ENCODE peak calls at places on chromosomes 13 and 19, in six cellular contexts. One of them, this sample, is unnamed.

GRCh38 chr19:7355871-7356270 is 7.1 kb downstream of the ARHGEF18 start:
- DNase-seq in thoracic aorta: no peak
- DNase-seq in hepatocyte: no peak
- DNase-seq in fibroblast of lung: no peak
- DNase-seq in heart right ventricle: no peak
- DNase-seq in left lung: no peak
- DNase-seq in this sample: no peak

GRCh38 chr13:59680429-59681024 is 483.2 kb downstream of the DIAPH3 start:
- DNase-seq in hepatocyte: no peak
- DNase-seq in fibroblast of lung: peak; percentile 14
- DNase-seq in thoracic aorta: no peak
- DNase-seq in left lung: no peak
- DNase-seq in heart right ventricle: no peak
- DNase-seq in this sample: no peak

GRCh38 chr19:41407271-41407670 is 9.7 kb downstream of the BCKDHA start:
- DNase-seq in heart right ventricle: no peak
- DNase-seq in left lung: no peak
- DNase-seq in fibroblast of lung: peak; percentile 44
- DNase-seq in thoracic aorta: no peak
- DNase-seq in hepatocyte: no peak
- DNase-seq in this sample: no peak

GRCh38 chr13:105139380-105140285 is 1395.8 kb downstream of the EFNB2 start:
- DNase-seq in hepatocyte: no peak
- DNase-seq in thoracic aorta: no peak
- DNase-seq in heart right ventricle: peak; percentile 19
- DNase-seq in fibroblast of lung: peak; percentile 6
- DNase-seq in left lung: peak; percentile 66
- DNase-seq in this sample: peak; percentile 74

GRCh38 chr19:19460761-19461265 is 54.5 kb downstream of the TSSK6 start:
- DNase-seq in fibroblast of lung: no peak
- DNase-seq in thoracic aorta: no peak
- DNase-seq in heart right ventricle: peak; percentile 73
- DNase-seq in hepatocyte: no peak
- DNase-seq in left lung: peak; percentile 71
- DNase-seq in this sample: peak; percentile 64

GRCh38 chr19:33758541-33759013 is 38.1 kb upstream of the KCTD15 start:
- DNase-seq in left lung: peak; percentile 63
- DNase-seq in fibroblast of lung: peak; percentile 25
- DNase-seq in thoracic aorta: no peak
- DNase-seq in hepatocyte: no peak
- DNase-seq in heart right ventricle: no peak
- DNase-seq in this sample: no peak

GRCh38 chr13:98173431-98173921 is 3.6 kb downstream of the RNF113B start:
- DNase-seq in left lung: no peak
- DNase-seq in thoracic aorta: no peak
- DNase-seq in hepatocyte: peak; percentile 23
- DNase-seq in fibroblast of lung: peak; percentile 100
- DNase-seq in heart right ventricle: no peak
- DNase-seq in this sample: no peak

GRCh38 chr13:33571618-33572017 is 246.3 kb upstream of the RFC3 start:
- DNase-seq in left lung: no peak
- DNase-seq in thoracic aorta: no peak
- DNase-seq in hepatocyte: no peak
- DNase-seq in fibroblast of lung: no peak
- DNase-seq in heart right ventricle: no peak
- DNase-seq in this sample: no peak

GRCh38 chr13:99991806-99992242 is 10.2 kb downstream of the ZIC2 start:
- DNase-seq in hepatocyte: no peak
- DNase-seq in thoracic aorta: no peak
- DNase-seq in heart right ventricle: no peak
- DNase-seq in fibroblast of lung: no peak
- DNase-seq in left lung: no peak
- DNase-seq in this sample: no peak

GRCh38 chr19:1244693-1245451 is 3.3 kb downstream of the ATP5F1D start:
- DNase-seq in fibroblast of lung: no peak
- DNase-seq in thoracic aorta: no peak
- DNase-seq in hepatocyte: peak; percentile 62
- DNase-seq in heart right ventricle: peak; percentile 76
- DNase-seq in left lung: peak; percentile 80
- DNase-seq in this sample: no peak

GRCh38 chr13:52600666-52601065 is 41.6 kb upstream of the HNRNPA1L2 start:
- DNase-seq in heart right ventricle: no peak
- DNase-seq in left lung: no peak
- DNase-seq in hepatocyte: no peak
- DNase-seq in fibroblast of lung: no peak
- DNase-seq in thoracic aorta: no peak
- DNase-seq in this sample: no peak

GRCh38 chr13:48448285-48448962 is 35.5 kb upstream of the LPAR6 start:
- DNase-seq in fibroblast of lung: peak; percentile 25
- DNase-seq in heart right ventricle: no peak
- DNase-seq in left lung: no peak
- DNase-seq in thoracic aorta: no peak
- DNase-seq in hepatocyte: no peak
- DNase-seq in this sample: no peak

GRCh38 chr19:45770192-45771101 is 1.4 kb upstream of the SIX5 start:
- DNase-seq in thoracic aorta: peak; percentile 91
- DNase-seq in heart right ventricle: peak; percentile 96
- DNase-seq in hepatocyte: peak; percentile 97
- DNase-seq in left lung: peak; percentile 95
- DNase-seq in fibroblast of lung: peak; percentile 98
- DNase-seq in this sample: peak; percentile 92

GRCh38 chr13:93080587-93080986 is 146.0 kb upstream of the GPC6 start:
- DNase-seq in heart right ventricle: no peak
- DNase-seq in thoracic aorta: no peak
- DNase-seq in fibroblast of lung: peak; percentile 91
- DNase-seq in left lung: no peak
- DNase-seq in hepatocyte: no peak
- DNase-seq in this sample: no peak

GRCh38 chr19:37994823-37995130 is 87.8 kb downstream of the SIPA1L3 start:
- DNase-seq in heart right ventricle: no peak
- DNase-seq in fibroblast of lung: no peak
- DNase-seq in thoracic aorta: no peak
- DNase-seq in left lung: no peak
- DNase-seq in hepatocyte: no peak
- DNase-seq in this sample: no peak

GRCh38 chr19:36489920-36490415 is 607 bp upstream of the ZNF566 start:
- DNase-seq in thoracic aorta: peak; percentile 49
- DNase-seq in heart right ventricle: no peak
- DNase-seq in hepatocyte: peak; percentile 91
- DNase-seq in fibroblast of lung: peak; percentile 96
- DNase-seq in left lung: peak; percentile 84
- DNase-seq in this sample: peak; percentile 81

GRCh38 chr19:14375055-14375581 is 6.1 kb upstream of the ADGRE5 start:
- DNase-seq in heart right ventricle: peak; percentile 52
- DNase-seq in thoracic aorta: no peak
- DNase-seq in left lung: peak; percentile 80
- DNase-seq in fibroblast of lung: no peak
- DNase-seq in hepatocyte: no peak
- DNase-seq in this sample: peak; percentile 83

GRCh38 chr19:14378890-14379289 is 2.4 kb upstream of the ADGRE5 start:
- DNase-seq in fibroblast of lung: no peak
- DNase-seq in thoracic aorta: no peak
- DNase-seq in left lung: no peak
- DNase-seq in heart right ventricle: no peak
- DNase-seq in hepatocyte: no peak
- DNase-seq in this sample: no peak

GRCh38 chr19:14371321-14371821 is 9.9 kb upstream of the ADGRE5 start:
- DNase-seq in hepatocyte: no peak
- DNase-seq in thoracic aorta: no peak
- DNase-seq in left lung: no peak
- DNase-seq in fibroblast of lung: no peak
- DNase-seq in heart right ventricle: no peak
- DNase-seq in this sample: no peak

GRCh38 chr19:14370169-14370998 is 10.9 kb upstream of the ADGRE5 start:
- DNase-seq in heart right ventricle: no peak
- DNase-seq in fibroblast of lung: no peak
- DNase-seq in hepatocyte: no peak
- DNase-seq in left lung: no peak
- DNase-seq in thoracic aorta: no peak
- DNase-seq in this sample: peak; percentile 76

DNA sequence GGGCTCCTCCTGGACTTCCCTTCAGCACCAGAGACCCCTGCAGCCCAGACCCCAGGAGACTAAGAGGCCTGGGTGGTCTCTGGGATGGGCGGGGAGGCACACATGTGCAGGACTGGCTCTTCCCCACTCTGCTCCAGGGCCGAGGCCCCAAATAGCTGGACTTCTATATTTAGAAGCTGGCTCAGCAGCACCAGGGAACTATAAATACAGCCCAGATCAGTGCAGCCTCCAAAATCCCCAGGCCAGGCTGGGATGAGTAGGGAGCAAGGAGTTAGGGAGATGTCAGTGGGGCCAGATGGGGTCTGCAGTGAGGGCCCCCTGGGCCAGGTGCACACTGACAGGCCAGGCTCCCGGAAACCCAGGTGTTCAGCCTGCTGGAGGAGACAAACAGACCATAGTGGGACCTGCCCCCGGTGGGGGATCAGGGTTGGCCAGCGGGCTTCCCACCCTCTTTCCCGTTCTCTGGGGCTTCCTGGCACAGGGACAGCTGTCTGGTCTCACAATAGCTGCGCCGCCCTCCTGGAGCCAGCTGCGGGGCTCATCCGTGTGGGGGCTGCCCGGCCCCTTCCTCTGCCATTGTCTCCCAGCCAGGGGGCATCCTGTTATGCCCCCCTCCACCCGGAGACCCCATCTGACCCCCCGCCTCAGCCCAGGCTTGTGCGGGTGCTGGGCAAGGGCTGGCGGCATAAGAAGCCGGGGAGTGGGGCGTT is 5.5 kb upstream of the ADGRE5 start:
- DNase-seq in fibroblast of lung: no peak
- DNase-seq in heart right ventricle: peak; percentile 69
- DNase-seq in left lung: no peak
- DNase-seq in hepatocyte: no peak
- DNase-seq in thoracic aorta: no peak
- DNase-seq in this sample: no peak
- H3K4me3 ChIP-seq in fibroblast of lung: no peak overlapping the region
- H3K4me3 ChIP-seq in heart right ventricle: peak overlapping the region; percentile 17
- H3K4me3 ChIP-seq in left lung: no peak overlapping the region
- H3K4me3 ChIP-seq in hepatocyte: no peak overlapping the region
- H3K4me3 ChIP-seq in thoracic aorta: peak overlapping the region; percentile 60
- H3K4me3 ChIP-seq in this sample: peak overlapping the region; percentile 45

DNA sequence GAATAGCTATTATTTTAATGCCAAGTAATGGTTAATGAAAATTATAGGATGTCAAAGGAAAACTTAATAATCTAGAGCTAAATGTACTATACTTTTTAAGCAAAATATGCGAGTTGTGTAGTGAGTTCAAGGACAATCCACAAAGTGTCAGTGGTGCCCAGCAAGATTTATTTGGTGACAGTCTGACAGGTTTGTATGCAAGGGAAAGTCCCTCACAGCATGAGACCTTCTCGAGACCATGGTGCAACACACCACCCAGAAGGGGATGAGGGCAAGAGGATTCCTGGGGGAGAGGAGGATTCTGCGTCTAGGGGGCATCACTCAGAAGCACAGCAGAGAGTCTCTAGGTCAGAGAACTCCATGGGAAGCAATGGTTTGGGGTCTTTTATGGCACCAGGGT is 224.7 kb downstream of the GPC5 start:
- DNase-seq in hepatocyte: no peak
- DNase-seq in left lung: no peak
- DNase-seq in fibroblast of lung: no peak
- DNase-seq in heart right ventricle: no peak
- DNase-seq in thoracic aorta: no peak
- DNase-seq in this sample: no peak
- H3K4me1 ChIP-seq in hepatocyte: no peaks in the 10 kb centered on the region
- H3K4me1 ChIP-seq in left lung: no peaks in the 10 kb centered on the region
- H3K4me1 ChIP-seq in fibroblast of lung: no peaks in the 10 kb centered on the region
- H3K4me1 ChIP-seq in heart right ventricle: no peaks in the 10 kb centered on the region
- H3K4me1 ChIP-seq in thoracic aorta: no peaks in the 10 kb centered on the region
- H3K4me1 ChIP-seq in this sample: no peaks in the 10 kb centered on the region

GRCh38 chr19:3434630-3435553 is 45.4 kb downstream of the SMIM24 start:
- DNase-seq in heart right ventricle: peak; percentile 97
- DNase-seq in thoracic aorta: peak; percentile 91
- DNase-seq in hepatocyte: peak; percentile 99
- DNase-seq in left lung: peak; percentile 96
- DNase-seq in fibroblast of lung: peak; percentile 94
- DNase-seq in this sample: peak; percentile 97

GRCh38 chr19:3431760-3432397 is 48.4 kb downstream of the SMIM24 start:
- DNase-seq in left lung: no peak
- DNase-seq in hepatocyte: no peak
- DNase-seq in thoracic aorta: no peak
- DNase-seq in fibroblast of lung: no peak
- DNase-seq in heart right ventricle: no peak
- DNase-seq in this sample: no peak

GRCh38 chr19:3433805-3434540 is 46.4 kb downstream of the SMIM24 start:
- DNase-seq in left lung: no peak
- DNase-seq in heart right ventricle: no peak
- DNase-seq in fibroblast of lung: no peak
- DNase-seq in hepatocyte: no peak
- DNase-seq in thoracic aorta: no peak
- DNase-seq in this sample: no peak

DNA sequence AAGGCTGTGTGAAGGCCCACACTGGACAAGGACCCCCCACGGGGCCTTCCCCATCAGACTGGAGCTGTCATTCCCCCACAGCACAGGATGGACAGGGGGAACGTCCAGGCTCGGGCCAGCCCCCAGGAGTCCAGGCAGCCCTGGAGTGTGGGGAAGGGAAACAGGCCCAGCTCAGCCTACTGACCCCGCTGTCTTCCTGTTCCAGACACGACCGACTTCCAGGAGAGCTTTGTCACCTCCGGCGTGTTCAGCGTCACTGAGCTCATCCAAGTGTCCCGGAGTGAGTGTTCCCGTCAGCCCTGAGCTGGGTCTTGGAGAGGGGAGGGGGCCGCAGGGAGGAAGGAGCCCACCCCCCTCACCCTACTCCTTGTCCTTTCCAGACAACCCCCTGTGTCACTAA is 47.0 kb downstream of the SMIM24 start:
- DNase-seq in heart right ventricle: no peak
- DNase-seq in thoracic aorta: no peak
- DNase-seq in fibroblast of lung: no peak
- DNase-seq in hepatocyte: no peak
- DNase-seq in left lung: no peak
- DNase-seq in this sample: no peak
- H3K27ac ChIP-seq in heart right ventricle: peak overlapping the region; percentile 91
- H3K27ac ChIP-seq in thoracic aorta: peak overlapping the region; percentile 58
- H3K27ac ChIP-seq in fibroblast of lung: no peak overlapping the region
- H3K27ac ChIP-seq in hepatocyte: no peak overlapping the region
- H3K27ac ChIP-seq in left lung: peak overlapping the region; percentile 92
- H3K27ac ChIP-seq in this sample: no peak overlapping the region

GRCh38 chr19:40217027-40217810 is 965 bp downstream of the TTC9B start:
- DNase-seq in hepatocyte: peak; percentile 86
- DNase-seq in heart right ventricle: no peak
- DNase-seq in fibroblast of lung: no peak
- DNase-seq in left lung: peak; percentile 56
- DNase-seq in thoracic aorta: no peak
- DNase-seq in this sample: no peak

GRCh38 chr19:40216777-40217026 is 1.5 kb downstream of the TTC9B start:
- DNase-seq in thoracic aorta: no peak
- DNase-seq in left lung: no peak
- DNase-seq in hepatocyte: no peak
- DNase-seq in fibroblast of lung: no peak
- DNase-seq in heart right ventricle: no peak
- DNase-seq in this sample: no peak

GRCh38 chr19:40219721-40220276 is 1.6 kb upstream of the TTC9B start:
- DNase-seq in left lung: no peak
- DNase-seq in hepatocyte: peak; percentile 37
- DNase-seq in heart right ventricle: no peak
- DNase-seq in thoracic aorta: no peak
- DNase-seq in fibroblast of lung: peak; percentile 79
- DNase-seq in this sample: no peak

GRCh38 chr19:40216013-40216776 is 2.0 kb downstream of the TTC9B start:
- DNase-seq in thoracic aorta: no peak
- DNase-seq in left lung: no peak
- DNase-seq in fibroblast of lung: no peak
- DNase-seq in heart right ventricle: no peak
- DNase-seq in hepatocyte: no peak
- DNase-seq in this sample: no peak

GRCh38 chr19:40217921-40218890 is at the start of gene TTC9B:
- DNase-seq in thoracic aorta: no peak
- DNase-seq in fibroblast of lung: no peak
- DNase-seq in left lung: no peak
- DNase-seq in heart right ventricle: no peak
- DNase-seq in hepatocyte: peak; percentile 67
- DNase-seq in this sample: peak; percentile 66
- H3K4me3 ChIP-seq in thoracic aorta: no peak within 1 kb of the TSS
- H3K4me3 ChIP-seq in fibroblast of lung: no peak within 1 kb of the TSS
- H3K4me3 ChIP-seq in left lung: no peak within 1 kb of the TSS
- H3K4me3 ChIP-seq in heart right ventricle: peak within 1 kb of the TSS; percentile 3
- H3K4me3 ChIP-seq in hepatocyte: no peak within 1 kb of the TSS
- H3K4me3 ChIP-seq in this sample: no peak within 1 kb of the TSS

This sample was measured in CD8-positive, alpha-beta memory T cell.